ENCODE peak calls at places on chromosome 13, in five cellular contexts. N is tibial artery, X is H9, Y is sigmoid colon, B is adrenal gland. D is an unnamed sample.

GRCh38 chr13:31962661-31963345 is 68.8 kb upstream of the FRY start:
- DNase-seq in X (no peak), N (no peak), Y (no peak), B (no peak), D (no peak)

GRCh38 chr13:30841161-30841560 is 64.9 kb upstream of the MEDAG start:
- DNase-seq in N (no peak), B (no peak), Y (no peak), X (no peak), D (no peak)

GRCh38 chr13:105538346-105538745 is 997.1 kb downstream of the EFNB2 start:
- DNase-seq in B (no peak), N (no peak), X (no peak), Y (no peak), D (no peak)

GRCh38 chr13:41588899-41589298 is 131.5 kb downstream of the RGCC start:
- DNase-seq in X (no peak), N (no peak), B (peak; percentile 22), Y (no peak), D (peak; percentile 73)

GRCh38 chr13:98557934-98558630 is 18.8 kb downstream of the STK24 start:
- DNase-seq in Y (peak; percentile 51), N (no peak), X (no peak), B (no peak), D (no peak)

GRCh38 chr13:41224113-41225110 is 30.0 kb upstream of the KBTBD7 start:
- DNase-seq in N (no peak), B (no peak), Y (no peak), X (no peak), D (peak; percentile 32)

GRCh38 chr13:30340367-30341184 is 33.2 kb upstream of the KATNAL1 start:
- DNase-seq in Y (peak; percentile 95), X (no peak), N (peak; percentile 81), B (peak; percentile 90), D (peak; percentile 13)

GRCh38 chr13:98977568-98978270 is at the start of gene DOCK9:
- DNase-seq in B (peak; percentile 57), Y (peak; percentile 76), X (peak; percentile 63), N (peak; percentile 72), D (peak; percentile 81)

GRCh38 chr13:95485045-95485517 is 67.4 kb upstream of the CLDN10 start:
- DNase-seq in X (no peak), B (no peak), N (no peak), Y (no peak), D (no peak)

GRCh38 chr13:114009590-114010400 is 35.9 kb upstream of the C13orf46 start:
- DNase-seq in N (no peak), X (no peak), B (no peak), Y (peak; percentile 49), D (no peak)

GRCh38 chr13:74101436-74101835 is 32.8 kb downstream of the KLF12 start:
- DNase-seq in N (no peak), X (no peak), B (no peak), Y (no peak), D (no peak)

GRCh38 chr13:101258071-101258470 is 158.2 kb downstream of the NALCN start:
- DNase-seq in Y (no peak), B (no peak), X (peak; percentile 64), N (no peak), D (no peak)

GRCh38 chr13:38898481-38898880 is 92.2 kb downstream of the STOML3 start:
- DNase-seq in N (no peak), Y (no peak), B (no peak), X (no peak), D (no peak)

GRCh38 chr13:95552539-95553270 is at the start of gene CLDN10:
- DNase-seq in X (peak; percentile 92), N (no peak), B (no peak), Y (no peak), D (peak; percentile 52)

GRCh38 chr13:74464656-74465055 is 330.5 kb upstream of the KLF12 start:
- DNase-seq in B (no peak), N (no peak), Y (no peak), X (no peak), D (no peak)

GRCh38 chr13:108961542-108962125 is 332.2 kb downstream of the MYO16 start:
- DNase-seq in N (no peak), Y (no peak), X (no peak), B (no peak), D (peak; percentile 70)

GRCh38 chr13:34748561-34748960 is 193.5 kb upstream of the NBEA start:
- DNase-seq in N (no peak), B (no peak), Y (no peak), X (no peak), D (peak; percentile 60)

GRCh38 chr13:49976314-49977258 is 20.3 kb upstream of the TRIM13 start:
- DNase-seq in X (peak; percentile 70), Y (peak; percentile 79), N (peak; percentile 60), B (peak; percentile 60), D (peak; percentile 84)

GRCh38 chr13:23858586-23858985 is 30.6 kb downstream of the MIPEP start:
- DNase-seq in X (no peak), Y (no peak), B (no peak), N (no peak), D (no peak)

GRCh38 chr13:63433546-63434150 is 2018.0 kb upstream of the PCDH20 start:
- DNase-seq in N (no peak), Y (no peak), B (no peak), X (no peak), D (no peak)

GRCh38 chr13:99005609-99006008 is 27.7 kb upstream of the DOCK9 start:
- DNase-seq in N (no peak), B (no peak), Y (no peak), X (no peak), D (no peak)

GRCh38 chr13:48874165-48874564 is 101.5 kb upstream of the FNDC3A start:
- DNase-seq in Y (no peak), N (no peak), X (no peak), B (no peak), D (peak; percentile 30)

GRCh38 chr13:24270639-24271131 is 38.7 kb upstream of the C1QTNF9 start:
- DNase-seq in X (no peak), Y (peak; percentile 79), N (peak; percentile 78), B (peak; percentile 92), D (peak; percentile 42)

GRCh38 chr13:25806304-25806974 is 245.4 kb downstream of the SHISA2 start:
- DNase-seq in N (no peak), Y (no peak), B (no peak), X (no peak), D (no peak)

GRCh38 chr13:27293873-27294515 is 23.4 kb downstream of the RASL11A start:
- DNase-seq in Y (no peak), B (no peak), X (no peak), N (no peak), D (no peak)

DNA sequence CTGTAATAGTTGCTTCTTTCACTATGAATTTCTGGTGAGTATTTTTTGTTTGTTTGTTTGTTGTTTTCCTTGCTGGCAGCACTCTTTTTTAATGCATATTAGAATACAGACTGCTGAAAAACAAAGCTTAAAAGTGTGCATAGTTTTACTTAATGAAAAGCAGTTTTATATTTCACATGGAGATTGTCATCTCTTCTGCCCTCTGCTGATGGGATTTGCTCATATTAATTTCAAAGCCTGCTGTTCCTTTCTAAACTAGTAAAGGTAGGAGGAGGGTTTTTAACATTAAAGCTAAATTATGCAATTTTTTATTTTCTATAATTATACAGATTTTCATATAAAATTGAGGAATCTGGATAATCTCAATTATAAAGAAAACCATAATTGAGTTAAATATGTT is 692.6 kb upstream of the SLITRK1 start:
- DNase-seq in X (no peak), N (no peak), Y (no peak), B (no peak), D (peak; percentile 27)
- TF ChIP-seq CTCF in X (no peak), N (no peak), Y (no peak), B (no peak), D (peak; percentile 41)

GRCh38 chr13:110320645-110321044 is 13.6 kb downstream of the COL4A2 start:
- DNase-seq in B (no peak), N (no peak), Y (no peak), X (no peak), D (no peak)
- H3K4me1 ChIP-seq in B (no peaks in the 10 kb centered on the region), N (peaks cover 83% of the 10 kb centered on the region), Y (no peaks in the 10 kb centered on the region), X (peaks cover 3% of the 10 kb centered on the region), D (peaks cover 16% of the 10 kb centered on the region)

GRCh38 chr13:111938743-111939142 is 128.2 kb upstream of the SOX1 start:
- DNase-seq in B (no peak), Y (no peak), X (peak; percentile 14), N (no peak), D (no peak)

GRCh38 chr13:111940892-111941291 is 126.1 kb upstream of the SOX1 start:
- DNase-seq in X (peak; percentile 12), N (no peak), B (no peak), Y (no peak), D (no peak)

GRCh38 chr13:111937763-111938375 is 129.1 kb upstream of the SOX1 start:
- DNase-seq in Y (no peak), N (no peak), X (peak; percentile 24), B (no peak), D (no peak)

GRCh38 chr13:111941845-111942447 is 125.0 kb upstream of the SOX1 start:
- DNase-seq in B (no peak), Y (no peak), X (peak; percentile 19), N (no peak), D (no peak)

DNA sequence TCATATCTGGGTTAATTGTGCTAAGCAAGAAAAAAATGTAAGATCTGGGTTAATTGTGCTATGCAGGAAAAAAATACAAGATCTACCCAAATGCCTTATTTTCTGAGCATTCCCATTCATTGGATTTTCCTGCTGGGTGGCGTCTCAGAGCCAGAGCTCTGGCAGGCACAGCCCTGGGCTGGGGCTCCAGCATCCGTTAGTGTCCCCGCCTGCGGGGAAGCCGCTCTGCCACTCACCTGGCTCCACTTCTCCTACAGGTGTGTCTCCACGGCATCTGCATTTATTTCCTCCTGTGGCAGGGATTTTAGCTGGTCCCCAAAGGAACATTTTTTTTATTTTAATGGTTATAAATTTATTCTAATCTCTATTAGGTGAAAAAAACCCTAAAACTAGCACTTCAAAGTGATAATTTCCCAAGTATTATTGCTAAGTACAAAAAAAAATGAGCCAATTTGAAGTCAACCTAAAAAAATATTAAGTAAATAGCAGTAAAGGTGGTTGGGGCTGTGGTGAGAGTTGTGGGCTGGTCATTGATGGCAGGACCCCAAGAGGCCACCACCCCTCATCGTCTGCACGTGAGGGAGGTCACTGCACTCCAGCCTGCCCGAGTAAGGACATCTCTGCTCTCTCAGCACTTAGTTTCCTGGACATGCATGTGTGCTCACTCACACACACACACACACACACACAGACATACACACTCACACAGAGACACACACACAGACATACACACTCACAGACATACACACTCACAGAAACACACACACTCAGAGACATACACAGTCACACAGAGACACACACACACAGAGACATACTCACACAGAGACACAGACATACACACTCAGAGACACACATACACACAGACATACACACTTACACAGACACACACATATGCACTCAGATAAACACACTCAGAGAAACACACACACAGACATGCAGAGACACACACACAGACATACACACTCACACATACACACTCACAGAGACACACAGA is 127.4 kb upstream of the SOX1 start:
- DNase-seq in X (peak; percentile 27), B (no peak), N (no peak), Y (no peak), D (no peak)
- H3K9me3 ChIP-seq in X (no peaks in the 10 kb centered on the region), B (no peaks in the 10 kb centered on the region), N (no peaks in the 10 kb centered on the region), Y (no peaks in the 10 kb centered on the region), D (no peaks in the 10 kb centered on the region)

DNA sequence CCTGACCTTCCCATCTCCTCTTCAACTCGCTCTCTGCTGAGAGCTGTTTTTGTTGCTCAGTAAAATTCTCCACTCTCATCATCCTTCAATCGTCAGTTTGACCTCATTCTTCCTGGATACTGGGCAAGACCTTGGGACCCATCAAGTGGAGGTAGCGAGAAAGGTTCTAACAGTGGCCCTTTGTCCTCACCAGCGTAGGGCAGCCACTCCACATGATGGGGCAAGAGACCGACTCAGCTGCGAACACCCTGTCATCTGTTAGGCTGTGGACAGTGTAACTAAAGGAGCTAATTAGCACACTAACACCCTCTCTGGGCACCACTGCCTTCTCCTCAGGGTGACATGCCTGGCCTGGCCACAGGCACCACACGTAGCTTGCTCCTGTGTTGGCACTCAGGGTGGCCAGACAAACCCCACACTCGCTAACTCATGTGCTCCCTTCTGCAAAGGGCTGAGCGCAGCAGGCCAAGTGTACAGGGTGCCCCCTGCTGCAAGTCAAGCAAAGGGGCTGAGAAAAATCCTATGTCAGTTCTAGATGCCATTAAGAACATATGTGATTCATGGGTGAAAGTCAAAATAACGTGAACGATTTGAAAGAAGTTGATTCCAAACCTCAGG is 1216.0 kb downstream of the SLITRK5 start:
- DNase-seq in N (no peak), X (peak; percentile 43), B (no peak), Y (no peak), D (peak; percentile 2)
- TF ChIP-seq CTCF in N (no peak), X (peak; percentile 56), B (no peak), Y (no peak), D (no peak)